ENCODE peak calls at places on chromosomes 7 and 10, in six cellular contexts. Z is H1; Q is mammary epithelial cell; U is activated CD4-positive, alpha-beta T cell treated with anti-CD3 and anti-CD28 coated beads for 36 hours; C is left colon; X is activated naive CD4-positive, alpha-beta T cell treated with anti-CD3 and anti-CD28 coated beads for 36 hours. E is an unnamed sample.

GRCh38 chr10:117626228-117626627 is 83.7 kb downstream of the EMX2 start:
- DNase-seq in Z (peak), Q (no peak), U (no peak), C (no peak), X (no peak), E (no peak)

GRCh38 chr10:69649771-69650550 is 19.9 kb downstream of the FAM241B start:
- DNase-seq in Z (no peak), Q (no peak), U (no peak), C (no peak), X (no peak), E (no peak)

GRCh38 chr7:155217629-155218028 is 80.0 kb upstream of the INSIG1 start:
- DNase-seq in Z (no peak), Q (no peak), U (peak), C (no peak), X (no peak), E (no peak)

GRCh38 chr10:126216221-126216701 is 172.0 kb downstream of the ADAM12 start:
- DNase-seq in Z (no peak), Q (no peak), U (no peak), C (no peak), X (no peak), E (no peak)

GRCh38 chr7:40551685-40552576 is 417.1 kb downstream of the SUGCT start:
- DNase-seq in Z (no peak), Q (peak), U (no peak), C (no peak), X (peak), E (peak)

GRCh38 chr10:26516540-26517101 is 78.5 kb downstream of the APBB1IP start:
- DNase-seq in Z (peak), Q (no peak), U (no peak), C (no peak), X (no peak), E (no peak)

GRCh38 chr10:53977262-53977661 is 823.8 kb downstream of the PCDH15 start:
- DNase-seq in Z (no peak), Q (no peak), U (no peak), C (no peak), X (no peak), E (no peak)

GRCh38 chr7:97126483-97127171 is 9.1 kb downstream of the SDHAF3 start:
- DNase-seq in Z (peak), Q (no peak), U (no peak), C (no peak), X (no peak), E (no peak)

GRCh38 chr10:96719205-96719604 is 1.1 kb downstream of the PIK3AP1 start:
- DNase-seq in Z (no peak), Q (no peak), U (no peak), C (no peak), X (no peak), E (no peak)

GRCh38 chr7:28349637-28350036 is 62.7 kb upstream of the CREB5 start:
- DNase-seq in Z (no peak), Q (peak), U (no peak), C (no peak), X (no peak), E (no peak)

GRCh38 chr7:87225696-87226095 is 6.2 kb upstream of the TMEM243 start:
- DNase-seq in Z (no peak), Q (peak), U (no peak), C (no peak), X (no peak), E (no peak)

GRCh38 chr7:33310546-33310945 is 181.2 kb downstream of the BBS9 start:
- DNase-seq in Z (no peak), Q (no peak), U (no peak), C (no peak), X (no peak), E (no peak)

GRCh38 chr7:47669178-47669878 is 87.4 kb upstream of the TNS3 start:
- DNase-seq in Z (no peak), Q (peak), U (peak), C (peak), X (no peak), E (peak)

GRCh38 chr10:22683995-22684305 is 30.4 kb downstream of the PIP4K2A start:
- DNase-seq in Z (no peak), Q (no peak), U (no peak), C (no peak), X (no peak), E (no peak)

GRCh38 chr10:102159051-102159597 is 6.9 kb downstream of the NOLC1 start:
- DNase-seq in Z (no peak), Q (no peak), U (no peak), C (no peak), X (no peak), E (no peak)